ENCODE peak calls at places on chromosomes 6 and 20, in five cellular contexts. One of them, this sample, is unnamed.

GRCh38 chr20:63518351-63518861 is 2.2 kb upstream of the PPDPF start:
- DNase-seq in uterus: no peak
- DNase-seq in stomach: no peak
- DNase-seq in upper lobe of left lung: no peak
- DNase-seq in HCT116: no peak
- DNase-seq in this sample: no peak

GRCh38 chr6:149843051-149843633 is 21.0 kb downstream of the LRP11 start:
- DNase-seq in uterus: no peak
- DNase-seq in stomach: no peak
- DNase-seq in upper lobe of left lung: no peak
- DNase-seq in HCT116: no peak
- DNase-seq in this sample: no peak

GRCh38 chr6:159217595-159218275 is 48.5 kb downstream of the FNDC1 start:
- DNase-seq in uterus: no peak
- DNase-seq in stomach: peak; percentile 38
- DNase-seq in upper lobe of left lung: peak; percentile 57
- DNase-seq in HCT116: peak; percentile 39
- DNase-seq in this sample: no peak

GRCh38 chr20:39893013-39893685 is 795.9 kb downstream of the MAFB start:
- DNase-seq in uterus: no peak
- DNase-seq in stomach: no peak
- DNase-seq in upper lobe of left lung: no peak
- DNase-seq in HCT116: no peak
- DNase-seq in this sample: no peak

GRCh38 chr20:10594286-10594868 is 79.4 kb downstream of the JAG1 start:
- DNase-seq in uterus: no peak
- DNase-seq in stomach: no peak
- DNase-seq in upper lobe of left lung: no peak
- DNase-seq in HCT116: no peak
- DNase-seq in this sample: no peak

GRCh38 chr20:51966296-51966971 is 164.1 kb upstream of the SALL4 start:
- DNase-seq in uterus: peak; percentile 37
- DNase-seq in stomach: peak; percentile 52
- DNase-seq in upper lobe of left lung: peak; percentile 47
- DNase-seq in HCT116: peak; percentile 81
- DNase-seq in this sample: no peak

GRCh38 chr6:52984247-52984646 is 10.8 kb downstream of the GSTA4 start:
- DNase-seq in uterus: no peak
- DNase-seq in stomach: no peak
- DNase-seq in upper lobe of left lung: no peak
- DNase-seq in HCT116: no peak
- DNase-seq in this sample: no peak

GRCh38 chr20:63116412-63117106 is 99.4 kb downstream of the YTHDF1 start:
- DNase-seq in uterus: no peak
- DNase-seq in stomach: no peak
- DNase-seq in upper lobe of left lung: no peak
- DNase-seq in HCT116: no peak
- DNase-seq in this sample: no peak

GRCh38 chr6:157840261-157840660 is 17.2 kb downstream of the SNX9 start:
- DNase-seq in uterus: no peak
- DNase-seq in stomach: no peak
- DNase-seq in upper lobe of left lung: no peak
- DNase-seq in HCT116: no peak
- DNase-seq in this sample: no peak

GRCh38 chr20:9119776-9120175 is 50.9 kb downstream of the PLCB4 start:
- DNase-seq in uterus: no peak
- DNase-seq in stomach: peak; percentile 41
- DNase-seq in upper lobe of left lung: peak; percentile 36
- DNase-seq in HCT116: no peak
- DNase-seq in this sample: peak; percentile 33

GRCh38 chr6:114740547-114740946 is 397.7 kb upstream of the HS3ST5 start:
- DNase-seq in uterus: no peak
- DNase-seq in stomach: no peak
- DNase-seq in upper lobe of left lung: no peak
- DNase-seq in HCT116: no peak
- DNase-seq in this sample: no peak

GRCh38 chr6:144550392-144550791 is 265.3 kb downstream of the UTRN start:
- DNase-seq in uterus: no peak
- DNase-seq in stomach: no peak
- DNase-seq in upper lobe of left lung: no peak
- DNase-seq in HCT116: no peak
- DNase-seq in this sample: no peak

GRCh38 chr20:46786566-46786965 is 77.1 kb downstream of the SLC2A10 start:
- DNase-seq in uterus: no peak
- DNase-seq in stomach: no peak
- DNase-seq in upper lobe of left lung: no peak
- DNase-seq in HCT116: no peak
- DNase-seq in this sample: no peak

GRCh38 chr6:170114956-170115855 is 175.7 kb downstream of the DLL1 start:
- DNase-seq in uterus: no peak
- DNase-seq in stomach: peak; percentile 32
- DNase-seq in upper lobe of left lung: peak; percentile 19
- DNase-seq in HCT116: no peak
- DNase-seq in this sample: no peak

GRCh38 chr6:11525468-11526155 is 11.9 kb upstream of the TMEM170B start:
- DNase-seq in uterus: peak; percentile 43
- DNase-seq in stomach: no peak
- DNase-seq in upper lobe of left lung: peak; percentile 54
- DNase-seq in HCT116: no peak
- DNase-seq in this sample: peak; percentile 38

GRCh38 chr6:42266542-42266941 is 48.9 kb upstream of the MRPS10 start:
- DNase-seq in uterus: no peak
- DNase-seq in stomach: no peak
- DNase-seq in upper lobe of left lung: no peak
- DNase-seq in HCT116: no peak
- DNase-seq in this sample: no peak

GRCh38 chr20:1894471-1894950 is 696 bp upstream of the SIRPA start:
- DNase-seq in uterus: peak; percentile 45
- DNase-seq in stomach: peak; percentile 62
- DNase-seq in upper lobe of left lung: peak; percentile 56
- DNase-seq in HCT116: no peak
- DNase-seq in this sample: no peak

GRCh38 chr20:1896859-1897258 is 1.7 kb downstream of the SIRPA start:
- DNase-seq in uterus: no peak
- DNase-seq in stomach: no peak
- DNase-seq in upper lobe of left lung: no peak
- DNase-seq in HCT116: no peak
- DNase-seq in this sample: no peak

GRCh38 chr20:1893721-1894470 is 1.3 kb upstream of the SIRPA start:
- DNase-seq in uterus: peak; percentile 68
- DNase-seq in stomach: no peak
- DNase-seq in upper lobe of left lung: no peak
- DNase-seq in HCT116: peak; percentile 4
- DNase-seq in this sample: peak; percentile 41

GRCh38 chr20:1895674-1896496 is 678 bp downstream of the SIRPA start:
- DNase-seq in uterus: peak; percentile 32
- DNase-seq in stomach: no peak
- DNase-seq in upper lobe of left lung: peak; percentile 33
- DNase-seq in HCT116: no peak
- DNase-seq in this sample: peak; percentile 50

GRCh38 chr20:1894951-1895673 is at the start of gene SIRPA:
- DNase-seq in uterus: peak; percentile 78
- DNase-seq in stomach: peak; percentile 55
- DNase-seq in upper lobe of left lung: peak; percentile 49
- DNase-seq in HCT116: no peak
- DNase-seq in this sample: peak; percentile 37
- TF ChIP-seq POLR2A in uterus: no peak
- TF ChIP-seq POLR2A in stomach: no peak
- TF ChIP-seq POLR2A in upper lobe of left lung: no peak
- TF ChIP-seq POLR2A in HCT116: no peak
- TF ChIP-seq POLR2A in this sample: peak; percentile 57

DNA sequence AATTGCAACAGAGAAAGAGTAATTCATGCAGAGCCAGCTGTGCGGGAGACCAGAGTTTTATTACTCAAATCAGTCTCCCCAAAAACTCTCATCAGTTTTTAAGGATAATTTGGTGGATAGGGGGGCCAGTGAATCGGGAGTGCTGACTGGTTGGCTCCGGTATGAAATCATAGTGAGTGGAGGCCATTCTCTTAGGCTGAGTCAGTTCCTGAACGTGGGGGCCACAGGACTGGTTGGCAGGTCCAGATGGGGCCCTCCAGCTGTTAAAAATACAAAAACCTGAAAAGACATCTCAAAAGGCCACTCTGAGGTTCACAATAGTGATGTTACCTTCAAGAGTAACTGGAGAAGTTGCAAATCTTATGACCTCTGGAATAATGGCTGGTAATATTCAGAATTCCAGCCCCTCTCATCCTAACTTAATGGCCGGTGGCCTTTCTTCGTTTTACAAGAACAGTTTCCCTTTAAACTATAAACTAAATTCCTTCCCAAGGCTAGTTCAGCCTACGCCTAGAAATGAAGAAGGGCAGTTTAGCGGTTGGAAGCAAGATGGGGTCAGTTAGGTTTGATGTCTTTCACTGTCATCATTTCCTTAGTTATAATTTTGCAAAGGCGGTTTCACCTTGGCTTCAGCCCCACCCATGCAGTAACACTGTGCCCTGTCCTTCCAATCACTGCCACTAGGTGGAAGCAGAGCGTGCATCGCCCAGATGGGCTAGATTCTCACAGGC is 6.8 kb upstream of the MICA start:
- DNase-seq in uterus: peak; percentile 84
- DNase-seq in stomach: peak; percentile 88
- DNase-seq in upper lobe of left lung: peak; percentile 84
- DNase-seq in HCT116: peak; percentile 75
- DNase-seq in this sample: peak; percentile 47
- H3K4me3 ChIP-seq in uterus: no peak overlapping the region
- H3K4me3 ChIP-seq in stomach: no peak overlapping the region
- H3K4me3 ChIP-seq in upper lobe of left lung: no peak overlapping the region
- H3K4me3 ChIP-seq in HCT116: no peak overlapping the region
- H3K4me3 ChIP-seq in this sample: no peak overlapping the region

DNA sequence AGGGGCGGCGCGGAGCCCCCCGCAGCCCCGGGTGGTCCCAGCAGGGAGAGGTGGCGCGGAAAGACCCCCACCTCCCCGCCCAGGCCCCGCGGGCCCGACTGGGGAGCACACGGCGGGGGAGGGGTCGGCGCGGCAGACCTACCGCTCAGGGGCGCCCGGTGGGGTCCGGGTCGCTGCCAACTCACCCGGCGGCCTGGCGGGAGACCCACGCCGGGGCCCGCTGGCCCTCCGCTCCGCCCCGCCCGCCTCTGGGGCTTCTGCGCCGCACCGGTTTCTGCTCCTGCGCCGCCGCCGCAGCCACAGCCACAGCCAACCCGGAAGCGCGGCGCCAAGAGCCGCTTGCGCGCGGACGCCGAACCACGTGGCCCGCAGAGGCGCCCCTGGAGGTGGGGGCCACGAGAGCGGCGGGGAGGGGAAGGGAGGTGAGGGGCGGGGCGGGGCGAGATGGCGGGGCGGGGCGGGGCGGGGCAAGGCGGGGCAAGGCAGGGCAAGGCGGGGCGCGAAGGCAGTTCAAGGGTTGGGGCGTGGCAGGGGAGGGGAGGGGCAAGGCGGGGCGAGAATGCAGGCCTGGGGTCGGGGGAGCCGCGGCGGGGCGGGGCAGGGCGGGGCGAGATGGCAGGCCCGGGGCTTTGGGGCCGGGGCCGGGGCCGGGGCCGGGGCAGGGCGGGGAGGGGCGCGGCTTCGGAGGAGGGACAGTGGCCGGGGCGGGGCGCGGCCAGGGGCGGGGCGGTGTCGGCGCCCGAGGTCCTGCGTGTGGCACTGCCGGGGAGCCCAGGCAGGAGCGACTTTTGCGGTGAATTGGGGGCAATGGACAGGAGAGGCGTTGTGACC is at the start of gene ZBTB24:
- DNase-seq in uterus: peak; percentile 93
- DNase-seq in stomach: peak; percentile 93
- DNase-seq in upper lobe of left lung: peak; percentile 94
- DNase-seq in HCT116: peak; percentile 69
- DNase-seq in this sample: peak; percentile 82
- TF ChIP-seq POLR2A in uterus: no peak
- TF ChIP-seq POLR2A in stomach: no peak
- TF ChIP-seq POLR2A in upper lobe of left lung: no peak
- TF ChIP-seq POLR2A in HCT116: no peak
- TF ChIP-seq POLR2A in this sample: peak; percentile 89

DNA sequence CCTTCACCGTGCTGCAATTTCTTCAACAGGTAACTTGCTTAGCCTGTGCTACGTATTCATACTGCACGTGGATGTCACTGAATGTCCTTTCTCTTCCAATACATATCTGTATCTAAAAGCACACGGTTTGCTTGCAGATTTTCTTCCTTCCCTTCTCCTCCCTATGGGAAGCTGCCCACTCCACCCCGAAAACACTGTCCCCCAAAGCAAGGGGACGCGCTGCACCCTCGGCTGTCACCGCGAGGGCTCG is 708 bp downstream of the TMX4 start:
- DNase-seq in uterus: peak; percentile 25
- DNase-seq in stomach: no peak
- DNase-seq in upper lobe of left lung: no peak
- DNase-seq in HCT116: no peak
- DNase-seq in this sample: no peak
- H3K4me3 ChIP-seq in uterus: peak overlapping the region; percentile 61
- H3K4me3 ChIP-seq in stomach: peak overlapping the region; percentile 72
- H3K4me3 ChIP-seq in upper lobe of left lung: peak overlapping the region; percentile 93
- H3K4me3 ChIP-seq in HCT116: peak overlapping the region; percentile 65
- H3K4me3 ChIP-seq in this sample: peak overlapping the region; percentile 83

DNA sequence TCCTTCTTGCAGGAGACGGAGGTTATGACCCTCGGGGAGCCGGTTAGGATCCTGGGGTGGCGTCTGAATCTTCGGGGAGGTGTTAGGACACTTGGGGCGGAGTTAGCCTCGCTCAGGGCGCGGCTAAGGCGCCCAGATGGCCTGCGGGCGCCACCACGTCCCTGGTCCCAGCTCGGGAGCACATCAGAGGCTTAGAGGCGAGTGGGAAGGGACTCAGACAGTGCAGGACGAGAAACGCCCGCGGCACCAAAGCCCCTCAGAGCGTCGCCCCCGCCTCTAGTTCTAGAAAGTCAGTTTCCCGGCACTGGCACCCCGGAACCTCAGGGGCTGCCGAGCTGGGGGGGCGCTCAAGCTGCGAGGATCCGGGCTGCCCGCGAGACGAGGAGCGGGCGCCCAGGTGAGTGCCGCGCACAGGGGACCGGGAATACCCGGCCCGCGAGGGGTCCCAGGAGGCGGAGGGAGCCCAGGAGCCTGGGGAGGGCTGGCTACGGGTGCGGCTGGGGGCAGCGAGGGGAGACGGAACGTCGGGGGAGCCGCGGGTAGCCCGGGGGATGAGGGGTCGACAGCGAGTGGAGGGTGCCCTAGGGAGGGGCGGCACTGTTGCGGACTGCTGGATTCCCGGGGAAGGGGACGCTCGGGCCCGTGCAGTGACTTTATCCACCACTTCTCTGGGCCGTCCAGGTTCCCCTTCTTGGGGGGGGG is at the start of gene HCK:
- DNase-seq in uterus: no peak
- DNase-seq in stomach: peak; percentile 29
- DNase-seq in upper lobe of left lung: peak; percentile 74
- DNase-seq in HCT116: no peak
- DNase-seq in this sample: no peak
- TF ChIP-seq POLR2A in uterus: no peak
- TF ChIP-seq POLR2A in stomach: no peak
- TF ChIP-seq POLR2A in upper lobe of left lung: no peak
- TF ChIP-seq POLR2A in HCT116: no peak
- TF ChIP-seq POLR2A in this sample: no peak

This sample was measured in gastrocnemius medialis.